ENCODE peak calls at places on chromosomes 7 and 10, in six cellular contexts. One of them, this sample, is unnamed. For H3K4me1, the result is how much of the 10 kb centered on the place peaks cover.

GRCh38 chr7:78226059-78226658 is 427.6 kb downstream of the PHTF2 start:
- DNase-seq in neural progenitor cell: peak
- DNase-seq in stomach: peak
- DNase-seq in endothelial cell of umbilical vein: peak
- DNase-seq in CD8-positive, alpha-beta memory T cell: no peak
- DNase-seq in uterus: no peak
- DNase-seq in this sample: no peak

GRCh38 chr7:1055084-1055450 is 10.7 kb downstream of the GPR146 start:
- DNase-seq in neural progenitor cell: no peak
- DNase-seq in stomach: peak
- DNase-seq in endothelial cell of umbilical vein: peak
- DNase-seq in CD8-positive, alpha-beta memory T cell: no peak
- DNase-seq in uterus: peak
- DNase-seq in this sample: no peak

GRCh38 chr10:118301211-118301610 is 40.9 kb downstream of the FAM204A start:
- DNase-seq in neural progenitor cell: no peak
- DNase-seq in stomach: no peak
- DNase-seq in endothelial cell of umbilical vein: no peak
- DNase-seq in CD8-positive, alpha-beta memory T cell: no peak
- DNase-seq in uterus: no peak
- DNase-seq in this sample: no peak

GRCh38 chr10:26914898-26915297 is 54.1 kb upstream of the ABI1 start:
- DNase-seq in neural progenitor cell: no peak
- DNase-seq in stomach: no peak
- DNase-seq in endothelial cell of umbilical vein: no peak
- DNase-seq in CD8-positive, alpha-beta memory T cell: no peak
- DNase-seq in uterus: no peak
- DNase-seq in this sample: no peak

GRCh38 chr10:94902080-94902479 is 36.4 kb upstream of the CYP2C9 start:
- DNase-seq in neural progenitor cell: no peak
- DNase-seq in stomach: no peak
- DNase-seq in endothelial cell of umbilical vein: no peak
- DNase-seq in CD8-positive, alpha-beta memory T cell: no peak
- DNase-seq in uterus: no peak
- DNase-seq in this sample: no peak

GRCh38 chr10:58867683-58868082 is 308.8 kb upstream of the PHYHIPL start:
- DNase-seq in neural progenitor cell: no peak
- DNase-seq in stomach: no peak
- DNase-seq in endothelial cell of umbilical vein: no peak
- DNase-seq in CD8-positive, alpha-beta memory T cell: no peak
- DNase-seq in uterus: no peak
- DNase-seq in this sample: no peak

GRCh38 chr7:37425504-37425903 is 23.2 kb downstream of the ELMO1 start:
- DNase-seq in neural progenitor cell: no peak
- DNase-seq in stomach: no peak
- DNase-seq in endothelial cell of umbilical vein: no peak
- DNase-seq in CD8-positive, alpha-beta memory T cell: no peak
- DNase-seq in uterus: no peak
- DNase-seq in this sample: no peak

GRCh38 chr10:59991661-59992060 is 85.3 kb upstream of the CCDC6 start:
- DNase-seq in neural progenitor cell: peak
- DNase-seq in stomach: peak
- DNase-seq in endothelial cell of umbilical vein: peak
- DNase-seq in CD8-positive, alpha-beta memory T cell: no peak
- DNase-seq in uterus: peak
- DNase-seq in this sample: no peak

GRCh38 chr10:60314306-60314940 is 75.3 kb downstream of the ANK3 start:
- DNase-seq in neural progenitor cell: no peak
- DNase-seq in stomach: no peak
- DNase-seq in endothelial cell of umbilical vein: peak
- DNase-seq in CD8-positive, alpha-beta memory T cell: no peak
- DNase-seq in uterus: no peak
- DNase-seq in this sample: no peak

GRCh38 chr10:60485025-60485424 is 95.3 kb upstream of the ANK3 start:
- DNase-seq in neural progenitor cell: no peak
- DNase-seq in stomach: no peak
- DNase-seq in endothelial cell of umbilical vein: no peak
- DNase-seq in CD8-positive, alpha-beta memory T cell: no peak
- DNase-seq in uterus: no peak
- DNase-seq in this sample: no peak

GRCh38 chr7:99061001-99061779 is 82.7 kb downstream of the SMURF1 start:
- DNase-seq in neural progenitor cell: no peak
- DNase-seq in stomach: no peak
- DNase-seq in endothelial cell of umbilical vein: no peak
- DNase-seq in CD8-positive, alpha-beta memory T cell: no peak
- DNase-seq in uterus: no peak
- DNase-seq in this sample: no peak

GRCh38 chr10:59895629-59896116 is 10.7 kb downstream of the CCDC6 start:
- DNase-seq in neural progenitor cell: no peak
- DNase-seq in stomach: peak
- DNase-seq in endothelial cell of umbilical vein: no peak
- DNase-seq in CD8-positive, alpha-beta memory T cell: no peak
- DNase-seq in uterus: no peak
- DNase-seq in this sample: no peak

GRCh38 chr7:39453743-39454355 is 112.4 kb upstream of the YAE1 start:
- DNase-seq in neural progenitor cell: peak
- DNase-seq in stomach: peak
- DNase-seq in endothelial cell of umbilical vein: peak
- DNase-seq in CD8-positive, alpha-beta memory T cell: peak
- DNase-seq in uterus: no peak
- DNase-seq in this sample: no peak

GRCh38 chr7:3232228-3232627 is 68.8 kb upstream of the SDK1 start:
- DNase-seq in neural progenitor cell: no peak
- DNase-seq in stomach: no peak
- DNase-seq in endothelial cell of umbilical vein: no peak
- DNase-seq in CD8-positive, alpha-beta memory T cell: no peak
- DNase-seq in uterus: no peak
- DNase-seq in this sample: peak

GRCh38 chr7:106111671-106112117 is 418 bp downstream of the SYPL1 start:
- DNase-seq in neural progenitor cell: peak
- DNase-seq in stomach: peak
- DNase-seq in endothelial cell of umbilical vein: no peak
- DNase-seq in CD8-positive, alpha-beta memory T cell: no peak
- DNase-seq in uterus: peak
- DNase-seq in this sample: no peak

GRCh38 chr7:41538810-41539724 is 163.8 kb downstream of the INHBA start:
- DNase-seq in neural progenitor cell: no peak
- DNase-seq in stomach: no peak
- DNase-seq in endothelial cell of umbilical vein: no peak
- DNase-seq in CD8-positive, alpha-beta memory T cell: no peak
- DNase-seq in uterus: no peak
- DNase-seq in this sample: no peak

GRCh38 chr10:131855396-131855762 is 45.4 kb upstream of the PPP2R2D start:
- DNase-seq in neural progenitor cell: no peak
- DNase-seq in stomach: no peak
- DNase-seq in endothelial cell of umbilical vein: no peak
- DNase-seq in CD8-positive, alpha-beta memory T cell: no peak
- DNase-seq in uterus: no peak
- DNase-seq in this sample: no peak
- H3K4me3 ChIP-seq in neural progenitor cell: no peak
- H3K4me3 ChIP-seq in stomach: no peak
- H3K4me3 ChIP-seq in endothelial cell of umbilical vein: no peak
- H3K4me3 ChIP-seq in CD8-positive, alpha-beta memory T cell: no peak
- H3K4me3 ChIP-seq in uterus: no peak
- H3K4me3 ChIP-seq in this sample: no peak

GRCh38 chr10:124036746-124037145 is 56.7 kb downstream of the CHST15 start:
- DNase-seq in neural progenitor cell: no peak
- DNase-seq in stomach: no peak
- DNase-seq in endothelial cell of umbilical vein: no peak
- DNase-seq in CD8-positive, alpha-beta memory T cell: no peak
- DNase-seq in uterus: no peak
- DNase-seq in this sample: no peak
- H3K4me1 ChIP-seq in neural progenitor cell: under half
- H3K4me1 ChIP-seq in stomach: half or more
- H3K4me1 ChIP-seq in endothelial cell of umbilical vein: under half
- H3K4me1 ChIP-seq in CD8-positive, alpha-beta memory T cell: under half
- H3K4me1 ChIP-seq in uterus: under half
- H3K4me1 ChIP-seq in this sample: half or more

DNA sequence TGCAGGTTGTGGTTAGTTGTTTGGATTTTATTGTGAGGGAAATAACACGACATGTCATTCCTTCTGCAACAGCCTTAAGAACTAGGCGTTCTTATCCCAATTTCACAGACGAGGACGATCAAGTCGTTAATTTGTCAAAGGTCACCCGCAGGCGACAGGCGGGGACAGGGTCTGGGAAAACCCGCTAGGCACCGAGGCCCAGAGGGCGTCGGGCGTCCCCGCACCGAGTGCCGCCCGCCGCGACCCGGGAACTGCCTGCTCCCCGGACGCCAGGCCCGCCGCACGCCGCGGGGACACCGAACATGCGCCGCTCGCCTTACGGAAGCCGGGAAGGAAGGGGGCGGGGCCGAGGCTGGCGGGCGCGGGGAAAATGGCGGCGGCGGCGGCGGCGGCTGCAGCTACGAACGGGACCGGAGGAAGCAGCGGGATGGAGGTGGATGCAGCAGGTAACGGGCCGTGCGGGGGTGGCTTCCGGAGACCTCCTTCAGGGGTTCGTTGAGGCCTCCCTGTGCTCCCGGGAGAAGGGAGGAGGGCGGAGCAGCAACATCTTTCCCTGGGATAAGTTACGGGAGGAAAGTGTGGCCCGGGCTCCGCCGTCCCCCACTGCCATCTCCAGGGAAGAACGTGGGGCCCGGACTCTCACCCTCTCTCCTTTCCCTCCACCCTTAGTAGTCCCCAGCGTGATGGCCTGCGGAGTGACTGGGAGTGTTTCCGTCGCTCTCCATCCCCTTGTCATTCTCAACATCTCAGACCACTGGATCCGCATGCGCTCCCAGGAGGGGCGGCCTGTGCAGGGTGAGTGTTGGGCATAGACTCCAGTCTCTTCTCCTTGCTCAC is at the start of gene COPS6:
- DNase-seq in neural progenitor cell: peak
- DNase-seq in stomach: peak
- DNase-seq in endothelial cell of umbilical vein: peak
- DNase-seq in CD8-positive, alpha-beta memory T cell: peak
- DNase-seq in uterus: peak
- DNase-seq in this sample: peak
- H3K4me3 ChIP-seq in neural progenitor cell: peak
- H3K4me3 ChIP-seq in stomach: peak
- H3K4me3 ChIP-seq in endothelial cell of umbilical vein: peak
- H3K4me3 ChIP-seq in CD8-positive, alpha-beta memory T cell: peak
- H3K4me3 ChIP-seq in uterus: peak
- H3K4me3 ChIP-seq in this sample: peak

DNA sequence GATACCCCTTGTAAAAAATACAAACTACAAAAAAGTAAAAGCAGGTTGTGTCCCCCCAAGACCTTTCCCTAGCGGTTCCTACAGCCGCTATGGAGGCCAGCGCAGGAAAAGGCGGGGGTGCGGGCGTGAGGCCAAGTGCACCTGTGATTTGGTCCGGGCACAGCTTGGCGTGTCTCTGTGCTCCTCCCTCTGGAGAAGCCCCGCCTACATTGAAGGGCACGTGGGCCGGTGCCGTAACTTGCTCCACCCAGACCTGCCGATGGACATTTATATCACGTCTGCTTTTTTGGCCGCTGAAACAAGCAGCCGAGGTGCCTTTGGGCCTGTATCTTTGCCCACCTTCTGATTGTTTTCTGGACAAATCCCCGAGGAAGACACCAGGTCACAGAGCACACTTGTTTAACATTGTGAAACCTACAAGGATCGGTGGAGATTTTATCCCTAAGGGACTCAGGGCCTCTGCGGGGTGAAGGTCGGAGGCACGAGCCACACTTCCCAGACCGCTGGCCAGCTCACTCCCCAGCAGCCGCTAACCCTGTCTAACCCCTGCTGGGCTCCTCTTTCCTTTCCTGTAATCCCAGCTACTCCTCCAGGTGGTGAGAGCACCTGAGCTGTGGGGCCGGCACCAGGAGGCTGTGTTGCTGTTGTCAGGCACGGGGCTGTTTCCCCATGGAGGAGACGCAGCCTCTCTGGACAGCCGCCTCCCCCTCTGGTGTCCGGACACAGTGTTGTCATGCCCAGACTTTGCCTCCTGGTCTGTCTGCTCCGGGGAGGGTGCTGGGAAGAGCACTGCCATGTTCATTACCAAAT is 18.8 kb upstream of the INPP5A start:
- DNase-seq in neural progenitor cell: peak
- DNase-seq in stomach: peak
- DNase-seq in endothelial cell of umbilical vein: no peak
- DNase-seq in CD8-positive, alpha-beta memory T cell: no peak
- DNase-seq in uterus: peak
- DNase-seq in this sample: no peak
- H3K4me1 ChIP-seq in neural progenitor cell: under half
- H3K4me1 ChIP-seq in stomach: half or more
- H3K4me1 ChIP-seq in endothelial cell of umbilical vein: under half
- H3K4me1 ChIP-seq in CD8-positive, alpha-beta memory T cell: under half
- H3K4me1 ChIP-seq in uterus: under half
- H3K4me1 ChIP-seq in this sample: half or more

GRCh38 chr10:98318861-98319260 is 50.9 kb upstream of the LOXL4 start:
- DNase-seq in neural progenitor cell: no peak
- DNase-seq in stomach: no peak
- DNase-seq in endothelial cell of umbilical vein: no peak
- DNase-seq in CD8-positive, alpha-beta memory T cell: no peak
- DNase-seq in uterus: no peak
- DNase-seq in this sample: no peak
- H3K4me3 ChIP-seq in neural progenitor cell: no peak
- H3K4me3 ChIP-seq in stomach: no peak
- H3K4me3 ChIP-seq in endothelial cell of umbilical vein: no peak
- H3K4me3 ChIP-seq in CD8-positive, alpha-beta memory T cell: no peak
- H3K4me3 ChIP-seq in uterus: no peak
- H3K4me3 ChIP-seq in this sample: no peak

DNA sequence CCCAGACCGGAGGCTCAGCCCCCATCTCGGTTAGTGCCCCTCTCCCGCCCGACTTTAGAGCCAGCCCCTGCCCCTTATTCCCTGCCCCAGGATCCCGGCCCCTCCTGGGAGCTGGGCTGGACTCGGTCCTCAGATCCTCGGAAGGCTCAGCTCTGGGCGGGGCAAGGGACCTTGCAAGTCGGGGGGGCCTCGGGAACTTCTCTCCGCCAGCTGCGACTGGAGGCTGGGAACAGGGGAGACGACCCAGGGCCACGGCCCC is 2.5 kb downstream of the ADIRF start:
- DNase-seq in neural progenitor cell: peak
- DNase-seq in stomach: no peak
- DNase-seq in endothelial cell of umbilical vein: no peak
- DNase-seq in CD8-positive, alpha-beta memory T cell: no peak
- DNase-seq in uterus: no peak
- DNase-seq in this sample: no peak
- H3K4me1 ChIP-seq in neural progenitor cell: under half
- H3K4me1 ChIP-seq in stomach: half or more
- H3K4me1 ChIP-seq in endothelial cell of umbilical vein: half or more
- H3K4me1 ChIP-seq in CD8-positive, alpha-beta memory T cell: under half
- H3K4me1 ChIP-seq in uterus: under half
- H3K4me1 ChIP-seq in this sample: half or more

GRCh38 chr10:5888352-5888751 is 1.3 kb downstream of the ANKRD16 start:
- DNase-seq in neural progenitor cell: no peak
- DNase-seq in stomach: no peak
- DNase-seq in endothelial cell of umbilical vein: peak
- DNase-seq in CD8-positive, alpha-beta memory T cell: no peak
- DNase-seq in uterus: no peak
- DNase-seq in this sample: no peak
- H3K4me3 ChIP-seq in neural progenitor cell: peak
- H3K4me3 ChIP-seq in stomach: peak
- H3K4me3 ChIP-seq in endothelial cell of umbilical vein: peak
- H3K4me3 ChIP-seq in CD8-positive, alpha-beta memory T cell: peak
- H3K4me3 ChIP-seq in uterus: peak
- H3K4me3 ChIP-seq in this sample: peak

GRCh38 chr7:27132214-27132613 is 1.7 kb upstream of the HOXA4 start:
- DNase-seq in neural progenitor cell: no peak
- DNase-seq in stomach: no peak
- DNase-seq in endothelial cell of umbilical vein: peak
- DNase-seq in CD8-positive, alpha-beta memory T cell: no peak
- DNase-seq in uterus: no peak
- DNase-seq in this sample: no peak
- H3K4me1 ChIP-seq in neural progenitor cell: under half
- H3K4me1 ChIP-seq in stomach: half or more
- H3K4me1 ChIP-seq in endothelial cell of umbilical vein: half or more
- H3K4me1 ChIP-seq in CD8-positive, alpha-beta memory T cell: under half
- H3K4me1 ChIP-seq in uterus: under half
- H3K4me1 ChIP-seq in this sample: half or more

This sample was measured in esophagus muscularis mucosa.